ENCODE peak calls at places on chromosomes 11 and 22, in five cellular contexts. Q is SK-N-SH, A is H1, P is K562, R is HepG2. T is an unnamed sample. For H3K79me2, the result is how much of the 10 kb centered on the place peaks cover.

GRCh38 chr22:49887716-49888115 is 30.5 kb downstream of the ALG12 start:
- DNase-seq in Q (no peak), A (no peak), P (no peak), R (no peak), T (no peak)

GRCh38 chr11:43996318-43996717 is 51.5 kb upstream of the ACCSL start:
- DNase-seq in Q (no peak), A (no peak), P (no peak), R (no peak), T (no peak)

GRCh38 chr11:12008790-12009616 is 577 bp upstream of the DKK3 start:
- DNase-seq in Q (peak), A (no peak), P (peak), R (no peak), T (no peak)

GRCh38 chr11:44120169-44120568 is 24.7 kb downstream of the EXT2 start:
- DNase-seq in Q (peak), A (no peak), P (no peak), R (no peak), T (no peak)

GRCh38 chr22:30887418-30887817 is 81.2 kb downstream of the MORC2 start:
- DNase-seq in Q (peak), A (no peak), P (no peak), R (no peak), T (no peak)

GRCh38 chr22:30305906-30306628 is 16.8 kb upstream of the CASTOR1 start:
- DNase-seq in Q (no peak), A (no peak), P (peak), R (no peak), T (no peak)

GRCh38 chr11:35618497-35619029 is 303 bp downstream of the FJX1 start:
- DNase-seq in Q (peak), A (no peak), P (peak), R (no peak), T (no peak)

GRCh38 chr22:21652010-21652546 is 10.0 kb downstream of the SDF2L1 start:
- DNase-seq in Q (peak), A (no peak), P (peak), R (peak), T (peak)

GRCh38 chr22:47551438-47551788 is 789.0 kb downstream of the TBC1D22A start:
- DNase-seq in Q (no peak), A (no peak), P (no peak), R (no peak), T (no peak)

GRCh38 chr11:111059726-111060125 is 185.8 kb upstream of the POU2AF2 start:
- DNase-seq in Q (no peak), A (no peak), P (no peak), R (no peak), T (no peak)

GRCh38 chr22:48485144-48486135 is 1342.2 kb downstream of the BRD1 start:
- DNase-seq in Q (no peak), A (no peak), P (no peak), R (no peak), T (no peak)

GRCh38 chr22:45977551-45978274 is 751 bp upstream of the WNT7B start:
- DNase-seq in Q (peak), A (no peak), P (no peak), R (no peak), T (no peak)

GRCh38 chr11:10784229-10785145 is 24.2 kb downstream of the EIF4G2 start:
- DNase-seq in Q (peak), A (no peak), P (no peak), R (no peak), T (no peak)

GRCh38 chr11:5247479-5248192 is 2.0 kb downstream of the HBG1 start:
- DNase-seq in Q (no peak), A (no peak), P (peak), R (no peak), T (no peak)

GRCh38 chr11:7890417-7891179 is 40.5 kb downstream of the OR10A6 start:
- DNase-seq in Q (no peak), A (no peak), P (no peak), R (no peak), T (no peak)

GRCh38 chr22:42320463-42321416 is 50.3 kb upstream of the TCF20 start:
- DNase-seq in Q (no peak), A (no peak), P (no peak), R (no peak), T (no peak)

GRCh38 chr22:38748487-38749136 is 7.2 kb downstream of the SUN2 start:
- DNase-seq in Q (no peak), A (no peak), P (no peak), R (no peak), T (no peak)

GRCh38 chr11:77400306-77400705 is 73.6 kb downstream of the PAK1 start:
- DNase-seq in Q (no peak), A (no peak), P (no peak), R (no peak), T (no peak)

GRCh38 chr11:2428322-2428795 is 16.0 kb downstream of the TRPM5 start:
- DNase-seq in Q (peak), A (no peak), P (peak), R (peak), T (no peak)

GRCh38 chr11:91174734-91175133 is 951.9 kb upstream of the CHORDC1 start:
- DNase-seq in Q (no peak), A (no peak), P (no peak), R (no peak), T (no peak)

GRCh38 chr11:132335311-132335710 is 964.9 kb downstream of the NTM start:
- DNase-seq in Q (no peak), A (no peak), P (no peak), R (no peak), T (no peak)

GRCh38 chr11:78802058-78802633 is 227.5 kb upstream of the NARS2 start:
- DNase-seq in Q (no peak), A (no peak), P (no peak), R (no peak), T (no peak)

GRCh38 chr11:76824980-76825725 is 35.6 kb upstream of the ACER3 start:
- DNase-seq in Q (no peak), A (no peak), P (peak), R (no peak), T (no peak)

GRCh38 chr11:72787262-72788104 is 6.4 kb downstream of the STARD10 start:
- DNase-seq in Q (peak), A (peak), P (peak), R (peak), T (no peak)

GRCh38 chr11:36372101-36372767 is 76.1 kb downstream of the PRR5L start:
- DNase-seq in Q (no peak), A (no peak), P (no peak), R (no peak), T (no peak)

GRCh38 chr11:60899021-60899936 is 7.1 kb downstream of the PRPF19 start:
- DNase-seq in Q (peak), A (no peak), P (peak), R (peak), T (no peak)

GRCh38 chr22:27948569-27948968 is 29.5 kb upstream of the PITPNB start:
- DNase-seq in Q (no peak), A (no peak), P (no peak), R (no peak), T (no peak)

GRCh38 chr11:130315354-130315970 is 745 bp upstream of the ZBTB44 start:
- DNase-seq in Q (peak), A (no peak), P (no peak), R (no peak), T (no peak)

GRCh38 chr11:32586576-32587190 is 3.1 kb downstream of the EIF3M start:
- DNase-seq in Q (peak), A (no peak), P (peak), R (peak), T (no peak)
- H3K79me2 ChIP-seq in Q (half or more), A (under half), P (half or more), R (half or more), T (half or more)

GRCh38 chr11:67271548-67272284 is 5.4 kb downstream of the GRK2 start:
- DNase-seq in Q (no peak), A (no peak), P (no peak), R (no peak), T (peak)
- TF ChIP-seq GABPA in Q (no peak), A (no peak), P (no peak), R (no peak), T (no peak)

DNA sequence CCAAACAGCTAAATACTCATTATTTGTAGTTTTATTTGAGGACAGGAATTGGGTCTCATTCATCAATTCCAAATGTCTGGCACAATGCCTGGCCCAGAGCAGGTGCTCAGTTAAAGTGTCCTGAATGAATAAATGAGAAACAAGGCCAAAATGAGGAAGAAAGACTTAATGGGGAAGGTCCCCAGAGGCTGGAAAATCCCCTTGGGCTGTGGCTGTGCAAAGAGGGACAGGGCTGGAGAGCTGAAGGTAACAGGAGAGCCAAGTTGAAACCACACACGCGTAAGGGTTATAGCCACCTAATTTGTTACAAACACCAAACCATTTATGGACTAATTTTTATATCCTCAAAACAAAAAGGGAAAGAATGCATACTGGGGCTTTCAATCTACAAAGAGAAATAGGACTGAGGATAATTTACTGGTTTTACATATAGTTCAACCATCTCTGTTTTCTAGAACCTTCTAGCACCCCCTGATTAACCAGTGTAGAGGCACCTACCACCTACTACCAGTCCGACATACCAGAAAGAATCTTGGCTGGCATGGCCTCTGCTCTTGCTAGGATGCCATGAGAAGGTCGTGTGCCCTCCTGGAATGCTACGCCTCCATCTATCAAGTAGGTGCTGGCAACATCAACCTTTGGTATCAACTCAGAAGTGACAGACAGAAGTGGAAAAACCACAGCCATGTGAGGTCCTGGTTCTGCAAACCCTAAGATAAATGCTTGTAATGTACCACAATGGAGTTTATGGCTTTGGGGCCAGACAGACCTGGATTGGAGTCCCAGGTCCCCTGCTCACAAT is 28.4 kb downstream of the MYH9 start:
- DNase-seq in Q (no peak), A (no peak), P (no peak), R (no peak), T (peak)
- H3K4me2 ChIP-seq in Q (peak), A (peak), P (no peak), R (peak), T (peak)

DNA sequence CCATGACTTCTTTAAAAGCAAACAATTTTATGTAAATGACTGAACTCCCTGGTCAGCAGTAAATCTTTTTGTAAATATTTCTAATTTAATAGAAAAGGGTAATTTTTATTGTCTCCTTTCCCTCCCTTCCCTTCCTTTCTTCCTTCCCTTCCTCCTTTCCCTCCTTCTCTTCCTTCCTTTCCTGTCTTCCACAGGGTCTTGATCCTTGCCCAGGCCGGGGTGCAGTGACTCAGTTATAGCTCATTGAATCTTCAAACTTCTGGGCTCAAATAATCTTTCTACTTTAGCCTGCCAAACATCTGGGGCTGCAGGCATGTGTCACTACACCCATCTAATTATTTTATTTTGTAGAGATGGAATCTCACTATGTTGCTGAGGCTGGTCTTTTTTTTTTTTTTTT is 21.3 kb downstream of the IPO7 start:
- DNase-seq in Q (peak), A (no peak), P (no peak), R (no peak), T (no peak)
- H3K79me2 ChIP-seq in Q (half or more), A (under half), P (half or more), R (half or more), T (under half)

DNA sequence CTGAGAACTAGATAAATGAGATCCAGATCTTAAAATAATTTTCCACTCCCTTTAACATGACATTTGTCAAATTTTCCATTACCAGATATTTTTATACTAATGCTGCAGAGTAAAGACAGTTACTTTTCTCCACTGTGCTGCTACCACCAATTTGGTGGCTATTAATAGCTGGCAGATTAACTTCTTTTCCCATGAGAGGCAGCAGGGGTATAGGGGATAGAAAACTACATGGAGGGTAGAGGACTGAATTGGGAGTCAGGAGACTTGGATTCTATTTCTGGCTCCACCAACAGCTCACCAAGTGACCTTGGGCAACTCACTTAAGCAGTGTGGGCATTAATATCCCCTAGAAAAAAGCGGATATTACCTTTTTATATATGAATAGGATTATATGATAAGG is 69.2 kb downstream of the KIF18A start:
- DNase-seq in Q (no peak), A (no peak), P (no peak), R (no peak), T (no peak)
- TF ChIP-seq GABPA in Q (no peak), A (no peak), P (no peak), R (no peak), T (no peak)

GRCh38 chr11:17459211-17459610 is 17.4 kb downstream of the ABCC8 start:
- DNase-seq in Q (no peak), A (no peak), P (no peak), R (no peak), T (no peak)
- H3K4me2 ChIP-seq in Q (no peak), A (no peak), P (no peak), R (no peak), T (no peak)

DNA sequence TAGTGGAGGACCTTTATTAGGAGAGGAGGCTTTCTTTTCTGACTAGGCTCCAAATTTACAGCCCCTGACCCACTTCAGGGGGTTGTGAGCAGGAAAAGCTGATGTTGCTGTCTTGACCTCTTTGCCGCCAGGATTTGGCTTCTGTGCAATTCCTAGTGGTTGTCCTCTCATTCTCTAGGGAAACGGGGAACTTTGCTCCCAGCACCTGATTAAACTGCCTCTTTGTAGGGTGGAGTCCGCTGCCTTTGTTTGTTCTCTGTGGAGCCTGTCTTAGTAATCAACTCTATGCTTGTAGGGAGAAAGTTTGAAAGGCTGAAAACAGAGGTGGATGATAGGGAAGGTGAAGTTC is 16.3 kb downstream of the CTNND1 start:
- DNase-seq in Q (no peak), A (no peak), P (no peak), R (peak), T (no peak)
- H3K79me2 ChIP-seq in Q (half or more), A (under half), P (half or more), R (half or more), T (half or more)

GRCh38 chr11:45332486-45332934 is 46.4 kb upstream of the SYT13 start:
- DNase-seq in Q (peak), A (no peak), P (peak), R (peak), T (no peak)
- TF ChIP-seq GABPA in Q (no peak), A (no peak), P (no peak), R (no peak), T (no peak)

GRCh38 chr11:1156506-1157340 is 1.0 kb upstream of the MUC5AC start:
- DNase-seq in Q (no peak), A (no peak), P (no peak), R (no peak), T (no peak)
- H3K4me2 ChIP-seq in Q (no peak), A (no peak), P (no peak), R (no peak), T (no peak)

GRCh38 chr11:116513894-116514293 is 258.9 kb downstream of the BUD13 start:
- DNase-seq in Q (no peak), A (peak), P (peak), R (peak), T (no peak)
- H3K79me2 ChIP-seq in Q (under half), A (under half), P (under half), R (under half), T (under half)

T was measured in GM12878.